ENCODE peak calls at places on chromosomes 12 and 14, in seven cellular contexts. V is pancreas, P is GM12878, Q is endothelial cell of umbilical vein, U is tibial artery, Y is astrocyte, R is breast epithelium. Z is an unnamed sample.

GRCh38 chr14:22976620-22977433 is 5.5 kb downstream of the AJUBA start:
- DNase-seq in V (no peak), P (no peak), Q (peak), U (no peak), Y (no peak), R (no peak), Z (no peak)

GRCh38 chr12:58503731-58504520 is 416.4 kb downstream of the LRIG3 start:
- DNase-seq in V (no peak), P (no peak), Q (no peak), U (no peak), Y (no peak), R (no peak), Z (no peak)

GRCh38 chr12:76863811-76864210 is 15.0 kb downstream of the CSRP2 start:
- DNase-seq in V (no peak), P (no peak), Q (no peak), U (no peak), Y (no peak), R (no peak), Z (no peak)

GRCh38 chr12:12265035-12265434 is 1.8 kb downstream of the LRP6 start:
- DNase-seq in V (no peak), P (no peak), Q (no peak), U (no peak), Y (no peak), R (no peak), Z (no peak)

GRCh38 chr14:22735096-22735495 is 31.4 kb upstream of the OXA1L start:
- DNase-seq in V (no peak), P (no peak), Q (no peak), U (no peak), Y (no peak), R (no peak), Z (no peak)

GRCh38 chr14:74964787-74965769 is 9.7 kb upstream of the PGF start:
- DNase-seq in V (no peak), P (no peak), Q (peak), U (no peak), Y (peak), R (no peak), Z (no peak)

GRCh38 chr12:95318071-95318545 is 100.5 kb downstream of the VEZT start:
- DNase-seq in V (no peak), P (no peak), Q (no peak), U (no peak), Y (peak), R (no peak), Z (no peak)

GRCh38 chr12:6233121-6233971 is 33.1 kb downstream of the CD9 start:
- DNase-seq in V (no peak), P (no peak), Q (peak), U (no peak), Y (no peak), R (no peak), Z (no peak)

GRCh38 chr14:77660754-77661153 is 44.3 kb upstream of the SPTLC2 start:
- DNase-seq in V (no peak), P (no peak), Q (no peak), U (no peak), Y (peak), R (no peak), Z (no peak)

GRCh38 chr14:74713395-74713735 is 421 bp downstream of the FCF1 start:
- DNase-seq in V (no peak), P (no peak), Q (no peak), U (no peak), Y (no peak), R (no peak), Z (no peak)

GRCh38 chr12:93191956-93192355 is 185.8 kb upstream of the NUDT4 start:
- DNase-seq in V (no peak), P (no peak), Q (no peak), U (peak), Y (peak), R (no peak), Z (no peak)

GRCh38 chr12:75327642-75328041 is 2.5 kb downstream of the CAPS2 start:
- DNase-seq in V (no peak), P (no peak), Q (no peak), U (no peak), Y (no peak), R (no peak), Z (no peak)

GRCh38 chr12:49331360-49332222 is 5.4 kb downstream of the C1QL4 start:
- DNase-seq in V (peak), P (no peak), Q (peak), U (peak), Y (peak), R (peak), Z (no peak)

GRCh38 chr12:69935651-69936100 is 110.6 kb downstream of the MYRFL start:
- DNase-seq in V (no peak), P (no peak), Q (no peak), U (no peak), Y (no peak), R (peak), Z (no peak)

GRCh38 chr14:58861546-58861945 is 223.8 kb downstream of the DACT1 start:
- DNase-seq in V (no peak), P (no peak), Q (no peak), U (no peak), Y (peak), R (no peak), Z (no peak)

GRCh38 chr12:66879392-66879791 is 200.5 kb upstream of the GRIP1 start:
- DNase-seq in V (no peak), P (no peak), Q (no peak), U (no peak), Y (no peak), R (no peak), Z (no peak)

GRCh38 chr12:91923864-91924263 is 221.8 kb downstream of the BTG1 start:
- DNase-seq in V (peak), P (no peak), Q (no peak), U (no peak), Y (no peak), R (no peak), Z (no peak)

GRCh38 chr14:20799955-20800544 is 2.6 kb downstream of the RNASE1 start:
- DNase-seq in V (no peak), P (no peak), Q (peak), U (peak), Y (no peak), R (peak), Z (no peak)

GRCh38 chr12:88228720-88229119 is 86.6 kb downstream of the TMTC3 start:
- DNase-seq in V (no peak), P (no peak), Q (no peak), U (no peak), Y (no peak), R (no peak), Z (no peak)

GRCh38 chr12:2294651-2295475 is 242.1 kb downstream of the CACNA1C start:
- DNase-seq in V (no peak), P (no peak), Q (no peak), U (peak), Y (peak), R (no peak), Z (no peak)

GRCh38 chr12:106302401-106303201 is at the start of gene TCP11L2:
- DNase-seq in V (peak), P (no peak), Q (peak), U (peak), Y (peak), R (peak), Z (peak)

GRCh38 chr12:104520242-104520900 is 63.6 kb downstream of the CHST11 start:
- DNase-seq in V (no peak), P (peak), Q (no peak), U (no peak), Y (no peak), R (no peak), Z (no peak)

GRCh38 chr14:30855345-30856037 is 18.9 kb upstream of the COCH start:
- DNase-seq in V (no peak), P (no peak), Q (no peak), U (no peak), Y (no peak), R (no peak), Z (no peak)

GRCh38 chr12:19021646-19022045 is 107.9 kb upstream of the PLEKHA5 start:
- DNase-seq in V (no peak), P (no peak), Q (no peak), U (no peak), Y (peak), R (no peak), Z (no peak)

GRCh38 chr12:110498984-110499706 is 2.8 kb downstream of the VPS29 start:
- DNase-seq in V (no peak), P (no peak), Q (no peak), U (no peak), Y (peak), R (no peak), Z (no peak)

GRCh38 chr14:59275668-59276067 is 87.2 kb downstream of the DAAM1 start:
- DNase-seq in V (no peak), P (peak), Q (peak), U (no peak), Y (peak), R (no peak), Z (no peak)

GRCh38 chr14:104425171-104425681 is 154.3 kb upstream of the C14orf180 start:
- DNase-seq in V (no peak), P (no peak), Q (no peak), U (no peak), Y (no peak), R (no peak), Z (no peak)

GRCh38 chr12:52523825-52524224 is 3.6 kb upstream of the KRT5 start:
- DNase-seq in V (no peak), P (no peak), Q (no peak), U (no peak), Y (no peak), R (peak), Z (no peak)

DNA sequence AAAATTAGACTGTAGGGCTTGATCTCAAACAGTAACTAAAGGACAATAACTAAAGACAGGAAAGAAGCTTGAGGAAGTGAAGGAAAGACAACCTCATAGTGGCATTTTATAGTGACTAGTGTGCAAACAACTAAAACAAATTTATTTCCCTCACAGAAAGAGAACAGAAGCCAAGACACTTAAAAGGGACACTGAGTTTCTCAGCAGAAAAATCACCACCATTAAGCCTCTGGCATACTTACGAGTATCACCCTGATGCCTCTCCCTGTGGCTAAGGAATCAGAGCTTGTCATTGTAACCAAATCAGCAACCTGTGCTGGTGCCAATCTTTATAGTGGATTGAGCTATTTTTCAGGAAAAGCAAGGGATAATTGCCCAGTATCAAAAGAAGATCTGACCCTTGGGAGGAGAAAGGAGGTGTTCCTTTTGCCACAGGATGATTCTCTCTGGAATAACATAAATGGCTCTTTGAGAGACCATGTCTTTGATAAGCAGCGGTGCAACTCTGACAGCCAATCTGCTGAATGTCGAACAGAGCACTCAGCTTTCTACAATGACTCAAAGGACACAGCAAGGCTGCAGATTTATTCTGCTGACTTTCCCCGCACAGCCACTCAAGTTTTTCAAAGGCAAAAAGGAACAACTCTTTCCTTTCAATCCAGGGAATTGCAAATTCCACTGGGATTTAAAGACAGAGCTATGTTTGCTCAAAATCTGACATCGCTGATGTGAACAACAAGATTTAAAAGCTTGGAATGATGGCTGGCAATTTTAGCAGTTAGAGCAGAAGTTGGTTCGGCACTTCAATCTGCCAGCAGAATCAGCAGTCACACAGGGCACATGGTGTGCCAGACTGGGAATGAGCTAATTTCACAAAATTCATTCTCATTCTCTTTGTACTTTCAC is 34.6 kb downstream of the ATF7 start:
- DNase-seq in V (no peak), P (no peak), Q (peak), U (no peak), Y (no peak), R (no peak), Z (no peak)
- H3K27ac ChIP-seq in V (peak), P (no peak), Q (no peak), U (peak), Y (no peak), R (peak), Z (no peak)

DNA sequence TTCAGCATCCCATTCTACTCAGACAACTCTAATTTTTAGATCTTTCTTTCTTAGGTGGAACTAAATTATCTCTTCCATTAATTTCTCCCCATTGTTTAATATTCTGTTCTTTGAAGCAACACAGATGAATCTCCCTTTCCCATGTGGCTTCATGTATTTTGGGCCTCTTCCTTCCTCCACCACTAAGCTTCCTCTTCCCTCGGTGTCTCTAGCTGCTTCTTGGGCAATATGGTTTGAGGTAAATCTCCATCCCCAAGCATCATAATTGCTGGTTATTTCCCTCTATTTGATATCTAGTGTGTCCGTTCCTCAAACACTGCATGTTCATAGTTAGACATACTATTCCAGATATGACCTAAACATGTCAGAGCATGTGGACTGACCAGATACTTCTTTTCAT is 119.2 kb downstream of the PELI2 start:
- DNase-seq in V (no peak), P (no peak), Q (no peak), U (no peak), Y (no peak), R (no peak), Z (no peak)
- TF ChIP-seq CTCF in V (no peak), P (no peak), Q (no peak), U (no peak), Y (no peak), R (no peak), Z (no peak)

DNA sequence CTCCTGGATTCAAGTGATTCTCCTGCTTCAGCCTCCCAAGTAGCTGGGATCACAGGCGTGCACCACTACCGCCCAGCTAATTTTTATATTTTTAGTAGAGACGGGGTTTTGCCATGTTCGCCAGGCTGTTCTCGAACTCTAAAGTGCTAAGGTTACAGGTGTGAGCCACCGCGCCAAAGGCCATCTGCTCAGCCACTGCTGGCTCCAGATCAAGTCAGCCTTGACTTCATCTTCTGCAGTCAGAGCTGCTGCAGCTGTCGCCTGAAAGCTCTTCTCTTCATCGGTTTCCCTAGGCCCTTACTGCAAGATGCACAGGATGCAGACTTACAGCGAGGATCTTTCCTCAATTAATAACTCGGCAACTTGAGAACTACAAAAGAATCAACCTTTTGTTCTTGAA is 66.8 kb downstream of the CLIP1 start:
- DNase-seq in V (no peak), P (no peak), Q (no peak), U (no peak), Y (no peak), R (no peak), Z (no peak)
- H3K27ac ChIP-seq in V (no peak), P (no peak), Q (no peak), U (no peak), Y (no peak), R (no peak), Z (no peak)

GRCh38 chr14:80602931-80603330 is 338.6 kb downstream of the CEP128 start:
- DNase-seq in V (no peak), P (no peak), Q (no peak), U (no peak), Y (no peak), R (no peak), Z (no peak)
- TF ChIP-seq CTCF in V (no peak), P (no peak), Q (no peak), U (no peak), Y (no peak), R (no peak), Z (no peak)

GRCh38 chr14:99515301-99516155 is 34.3 kb downstream of the CCNK start:
- DNase-seq in V (peak), P (no peak), Q (no peak), U (peak), Y (no peak), R (no peak), Z (no peak)

GRCh38 chr14:99516156-99517045 is 35.2 kb downstream of the CCNK start:
- DNase-seq in V (peak), P (no peak), Q (no peak), U (peak), Y (no peak), R (no peak), Z (no peak)

GRCh38 chr14:99517643-99518381 is 36.6 kb downstream of the CCNK start:
- DNase-seq in V (peak), P (no peak), Q (no peak), U (no peak), Y (no peak), R (no peak), Z (no peak)

GRCh38 chr14:99518441-99519346 is 37.5 kb downstream of the CCNK start:
- DNase-seq in V (peak), P (no peak), Q (peak), U (peak), Y (no peak), R (peak), Z (peak)

GRCh38 chr14:99517046-99517642 is 35.9 kb downstream of the CCNK start:
- DNase-seq in V (peak), P (no peak), Q (no peak), U (no peak), Y (no peak), R (no peak), Z (no peak)
- H3K27ac ChIP-seq in V (no peak), P (no peak), Q (no peak), U (no peak), Y (no peak), R (no peak), Z (no peak)

GRCh38 chr14:91911474-91912032 is 35.9 kb downstream of the FBLN5 start:
- DNase-seq in V (no peak), P (peak), Q (peak), U (no peak), Y (no peak), R (no peak), Z (peak)
- TF ChIP-seq CTCF in V (peak), P (peak), Q (peak), U (peak), Y (peak), R (peak), Z (peak)

DNA sequence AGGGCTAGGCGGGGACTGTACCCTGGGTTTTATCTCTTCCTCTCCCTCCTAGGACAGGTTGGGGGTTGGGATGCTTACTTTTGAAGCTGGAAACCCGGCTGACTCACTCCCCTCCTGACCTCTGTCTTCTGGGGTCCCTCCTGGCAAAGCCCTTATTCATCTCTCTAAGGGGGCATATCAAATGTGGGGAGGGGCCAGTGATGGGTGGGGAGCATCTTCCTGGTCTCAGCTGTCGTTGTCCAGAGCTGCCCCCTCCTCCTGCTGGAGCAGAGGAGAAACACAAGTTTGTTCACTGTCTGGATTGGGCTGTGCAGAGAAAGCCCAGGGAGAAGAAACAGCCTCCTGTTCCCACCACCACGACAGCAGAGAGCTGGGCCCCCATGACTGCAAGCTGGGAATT is 85.8 kb downstream of the TNFAIP2 start:
- DNase-seq in V (no peak), P (no peak), Q (no peak), U (no peak), Y (no peak), R (no peak), Z (no peak)
- H3K27ac ChIP-seq in V (no peak), P (no peak), Q (no peak), U (no peak), Y (peak), R (peak), Z (no peak)

Z was measured in MM.1S.